ENCODE peak calls at places on chromosome 7, in ten cellular contexts. T is right lobe of liver, Q is transverse colon, C is tibial nerve, R is A549, O is gastrocnemius medialis, S is prostate gland, I is body of pancreas, B is spleen, N is GM12891. L is an unnamed sample.

GRCh38 chr7:15463801-15464761 is 97.7 kb downstream of the AGMO start:
- DNase-seq in T (no peak), Q (no peak), C (no peak), R (no peak), O (no peak), S (no peak), I (no peak), B (no peak), N (no peak), L (no peak)

GRCh38 chr7:45943986-45944385 is 22.9 kb upstream of the IGFBP3 start:
- DNase-seq in T (no peak), Q (no peak), C (no peak), R (no peak), O (no peak), S (no peak), I (no peak), B (no peak), N (no peak), L (no peak)

GRCh38 chr7:111587126-111587525 is 24.8 kb upstream of the IMMP2L start:
- DNase-seq in T (no peak), Q (no peak), C (no peak), R (no peak), O (no peak), S (no peak), I (no peak), B (no peak), N (no peak), L (no peak)

GRCh38 chr7:71221049-71221448 is 89.1 kb downstream of the GALNT17 start:
- DNase-seq in T (no peak), Q (no peak), C (no peak), R (no peak), O (no peak), S (no peak), I (no peak), B (no peak), N (no peak), L (no peak)

GRCh38 chr7:117859246-117859812 is 13.9 kb downstream of the CTTNBP2 start:
- DNase-seq in T (no peak), Q (no peak), C (no peak), R (no peak), O (no peak), S (no peak), I (no peak), B (no peak), N (no peak), L (no peak)

GRCh38 chr7:103134866-103135554 is 13.9 kb downstream of the NAPEPLD start:
- DNase-seq in T (no peak), Q (no peak), C (no peak), R (no peak), O (no peak), S (no peak), I (no peak), B (no peak), N (no peak), L (no peak)

GRCh38 chr7:155455132-155455693 is 2.7 kb upstream of the EN2 start:
- DNase-seq in T (no peak), Q (no peak), C (no peak), R (no peak), O (no peak), S (no peak), I (no peak), B (peak), N (no peak), L (no peak)

GRCh38 chr7:12647364-12648219 is 39.8 kb upstream of the ARL4A start:
- DNase-seq in T (no peak), Q (peak), C (no peak), R (peak), O (no peak), S (no peak), I (peak), B (no peak), N (no peak), L (peak)

GRCh38 chr7:112985377-112985987 is 101.1 kb downstream of the GPR85 start:
- DNase-seq in T (no peak), Q (no peak), C (no peak), R (no peak), O (no peak), S (no peak), I (no peak), B (no peak), N (no peak), L (no peak)

GRCh38 chr7:23093546-23093945 is 12.0 kb upstream of the KLHL7 start:
- DNase-seq in T (no peak), Q (no peak), C (no peak), R (no peak), O (no peak), S (no peak), I (no peak), B (no peak), N (no peak), L (no peak)

GRCh38 chr7:6160191-6160623 is 112.2 kb downstream of the CYTH3 start:
- DNase-seq in T (no peak), Q (peak), C (peak), R (peak), O (peak), S (peak), I (peak), B (no peak), N (no peak), L (peak)

GRCh38 chr7:34991938-34992840 is 45.1 kb downstream of the DPY19L1 start:
- DNase-seq in T (no peak), Q (peak), C (no peak), R (no peak), O (no peak), S (no peak), I (peak), B (peak), N (no peak), L (peak)

GRCh38 chr7:134941947-134942346 is 44.4 kb upstream of the AGBL3 start:
- DNase-seq in T (peak), Q (no peak), C (no peak), R (no peak), O (no peak), S (no peak), I (peak), B (no peak), N (no peak), L (no peak)

GRCh38 chr7:41979834-41980307 is 257.1 kb downstream of the GLI3 start:
- DNase-seq in T (no peak), Q (no peak), C (no peak), R (peak), O (no peak), S (no peak), I (peak), B (no peak), N (no peak), L (no peak)

GRCh38 chr7:93890041-93890463 is 501 bp downstream of the TFPI2 start:
- DNase-seq in T (no peak), Q (no peak), C (no peak), R (peak), O (no peak), S (peak), I (peak), B (peak), N (no peak), L (no peak)

GRCh38 chr7:31782411-31782991 is 95.5 kb downstream of the PPP1R17 start:
- DNase-seq in T (no peak), Q (no peak), C (no peak), R (peak), O (no peak), S (no peak), I (no peak), B (no peak), N (peak), L (peak)

GRCh38 chr7:71864130-71864529 is 548.0 kb downstream of the CALN1 start:
- DNase-seq in T (no peak), Q (no peak), C (no peak), R (no peak), O (no peak), S (no peak), I (no peak), B (no peak), N (no peak), L (no peak)

GRCh38 chr7:68770649-68771048 is 827.6 kb upstream of the AUTS2 start:
- DNase-seq in T (peak), Q (no peak), C (no peak), R (peak), O (no peak), S (no peak), I (peak), B (no peak), N (no peak), L (no peak)

GRCh38 chr7:50821457-50821977 is 38.8 kb upstream of the GRB10 start:
- DNase-seq in T (no peak), Q (no peak), C (no peak), R (no peak), O (no peak), S (no peak), I (peak), B (no peak), N (no peak), L (no peak)

DNA sequence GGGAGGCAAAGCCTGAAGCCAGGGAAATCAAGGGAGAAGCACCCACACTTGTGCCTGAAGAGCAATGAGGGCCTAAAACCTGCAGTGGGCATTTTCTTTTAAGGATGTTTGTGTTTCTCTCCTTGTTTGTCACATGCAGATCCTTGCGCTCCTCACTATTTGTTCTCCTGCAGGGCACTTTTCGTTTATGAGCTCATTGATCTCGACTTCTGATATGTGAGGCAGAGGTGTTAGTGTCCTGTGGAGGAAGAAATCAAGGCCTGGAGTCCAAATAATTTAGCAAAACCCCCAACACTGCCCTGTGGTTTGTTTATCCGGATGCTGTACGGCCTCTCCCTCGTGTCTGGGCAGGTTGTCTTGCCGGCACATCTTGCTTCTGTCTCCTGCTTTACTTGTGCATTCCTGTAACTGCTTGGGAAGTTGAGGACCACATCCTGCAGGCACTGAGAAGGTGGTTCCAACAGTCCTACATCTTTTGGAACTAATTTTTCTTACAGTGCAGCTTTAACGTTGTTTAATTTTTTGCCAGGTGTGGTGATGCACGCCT is 13.7 kb downstream of the UBE3C start:
- DNase-seq in T (no peak), Q (no peak), C (no peak), R (no peak), O (no peak), S (no peak), I (no peak), B (no peak), N (no peak), L (no peak)
- TF ChIP-seq POLR2A in T (no peak), Q (no peak), C (no peak), R (no peak), O (no peak), S (no peak), I (no peak), B (no peak), N (no peak), L (no peak)

DNA sequence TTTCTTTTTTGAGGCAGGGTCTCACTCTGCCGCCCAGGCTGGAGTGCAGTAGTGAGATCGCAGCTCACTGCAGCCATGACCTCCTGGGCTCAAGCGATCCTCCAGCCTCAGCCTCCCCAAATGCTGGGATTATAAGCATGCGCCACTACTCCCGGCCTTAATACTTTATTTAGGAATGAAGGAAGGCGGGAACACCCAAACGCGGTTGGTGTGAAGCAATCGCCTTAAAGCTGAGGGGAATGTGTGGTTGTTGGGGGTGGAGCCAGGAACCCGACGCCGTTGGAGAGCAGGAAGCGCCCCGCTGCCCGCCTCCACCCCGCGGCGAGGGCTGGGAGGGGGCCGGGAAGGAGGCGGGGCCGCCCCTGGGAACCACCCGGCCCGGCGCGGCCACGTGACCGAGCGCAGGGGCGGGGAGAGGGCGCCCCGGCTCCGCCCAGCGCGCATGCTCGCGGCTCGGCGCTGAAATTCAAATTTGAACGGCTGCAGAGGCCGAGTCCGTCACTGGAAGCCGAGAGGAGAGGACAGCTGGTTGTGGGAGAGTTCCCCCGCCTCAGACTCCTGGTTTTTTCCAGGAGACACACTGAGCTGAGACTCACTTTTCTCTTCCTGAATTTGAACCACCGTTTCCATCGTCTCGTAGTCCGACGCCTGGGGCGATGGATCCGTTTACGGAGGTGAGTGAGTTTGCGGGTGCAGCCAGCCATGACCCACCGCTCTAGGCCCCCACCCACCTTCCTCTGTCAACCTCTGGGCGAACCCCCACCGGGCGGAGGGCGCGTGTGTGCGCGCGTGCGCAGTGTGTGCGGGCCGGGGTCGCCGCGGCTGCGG is at the start of gene ANLN:
- DNase-seq in T (peak), Q (peak), C (peak), R (peak), O (peak), S (peak), I (peak), B (peak), N (peak), L (peak)
- TF ChIP-seq POLR2A in T (peak), Q (no peak), C (peak), R (peak), O (no peak), S (peak), I (no peak), B (no peak), N (peak), L (peak)

GRCh38 chr7:47376991-47377590 is 204.8 kb downstream of the TNS3 start:
- DNase-seq in T (no peak), Q (peak), C (no peak), R (no peak), O (no peak), S (no peak), I (peak), B (peak), N (no peak), L (no peak)

GRCh38 chr7:47374538-47374937 is 207.4 kb downstream of the TNS3 start:
- DNase-seq in T (no peak), Q (peak), C (no peak), R (no peak), O (no peak), S (no peak), I (no peak), B (peak), N (no peak), L (no peak)

GRCh38 chr7:47375121-47375551 is 206.8 kb downstream of the TNS3 start:
- DNase-seq in T (no peak), Q (peak), C (no peak), R (no peak), O (no peak), S (no peak), I (no peak), B (peak), N (no peak), L (no peak)

GRCh38 chr7:47373871-47374451 is 207.9 kb downstream of the TNS3 start:
- DNase-seq in T (no peak), Q (no peak), C (no peak), R (no peak), O (peak), S (no peak), I (peak), B (peak), N (no peak), L (no peak)

GRCh38 chr7:47375590-47375989 is 206.3 kb downstream of the TNS3 start:
- DNase-seq in T (no peak), Q (no peak), C (no peak), R (no peak), O (no peak), S (no peak), I (no peak), B (no peak), N (no peak), L (no peak)
- TF ChIP-seq POLR2A in T (no peak), Q (no peak), C (no peak), R (no peak), O (no peak), S (no peak), I (no peak), B (no peak), N (no peak), L (no peak)

GRCh38 chr7:151232272-151233110 is at the start of gene CHPF2:
- DNase-seq in T (peak), Q (peak), C (peak), R (peak), O (peak), S (peak), I (peak), B (peak), N (peak), L (peak)
- TF ChIP-seq POLR2A in T (peak), Q (peak), C (peak), R (peak), O (peak), S (peak), I (peak), B (peak), N (peak), L (peak)